ENCODE peak calls at places on chromosomes 2 and 18, in eight cellular contexts. F is HAP-1; N is neuronal stem cell; D is astrocyte of the spinal cord; S is lower lobe of right lung; G is CD8-positive, alpha-beta T cell; I is lung; O is bronchial epithelial cell. T is an unnamed sample.

GRCh38 chr2:176854062-176854461 is 358.5 kb upstream of the HNRNPA3 start:
- DNase-seq in F (no peak), N (no peak), D (no peak), S (no peak), G (no peak), I (no peak), O (no peak), T (no peak)

GRCh38 chr18:59696311-59697235 is 650 bp downstream of the CCBE1 start:
- DNase-seq in F (no peak), N (no peak), D (peak), S (no peak), G (no peak), I (no peak), O (peak), T (peak)

GRCh38 chr18:66966171-66966570 is 362.3 kb upstream of the CDH19 start:
- DNase-seq in F (no peak), N (no peak), D (no peak), S (no peak), G (no peak), I (no peak), O (no peak), T (no peak)

GRCh38 chr2:147026664-147027278 is 818.1 kb upstream of the ACVR2A start:
- DNase-seq in F (no peak), N (no peak), D (peak), S (no peak), G (no peak), I (no peak), O (peak), T (peak)

GRCh38 chr18:58671941-58672565 is 788 bp downstream of the MALT1 start:
- DNase-seq in F (peak), N (no peak), D (peak), S (peak), G (no peak), I (no peak), O (peak), T (peak)

GRCh38 chr2:97997774-97998392 is 2.1 kb upstream of the TMEM131 start:
- DNase-seq in F (no peak), N (no peak), D (no peak), S (no peak), G (no peak), I (no peak), O (peak), T (no peak)

GRCh38 chr18:50461251-50461650 is 86.4 kb downstream of the SKA1 start:
- DNase-seq in F (no peak), N (no peak), D (no peak), S (no peak), G (no peak), I (no peak), O (no peak), T (no peak)

GRCh38 chr2:206422493-206422892 is 20.8 kb upstream of the ADAM23 start:
- DNase-seq in F (no peak), N (no peak), D (no peak), S (no peak), G (no peak), I (no peak), O (no peak), T (peak)

GRCh38 chr2:57314682-57315081 is 731.9 kb upstream of the VRK2 start:
- DNase-seq in F (no peak), N (no peak), D (no peak), S (no peak), G (no peak), I (no peak), O (no peak), T (no peak)

GRCh38 chr2:20615466-20616241 is 35.2 kb downstream of the HS1BP3 start:
- DNase-seq in F (no peak), N (no peak), D (no peak), S (peak), G (no peak), I (no peak), O (no peak), T (no peak)

GRCh38 chr18:70165936-70166335 is 39.6 kb downstream of the RTTN start:
- DNase-seq in F (no peak), N (no peak), D (peak), S (no peak), G (no peak), I (no peak), O (no peak), T (no peak)

GRCh38 chr2:46364797-46365457 is 67.7 kb downstream of the EPAS1 start:
- DNase-seq in F (peak), N (peak), D (peak), S (no peak), G (no peak), I (no peak), O (peak), T (peak)

GRCh38 chr18:12336887-12337286 is 28.8 kb downstream of the TUBB6 start:
- DNase-seq in F (no peak), N (no peak), D (peak), S (no peak), G (no peak), I (no peak), O (peak), T (no peak)

GRCh38 chr18:12035481-12035880 is 54.2 kb downstream of the IMPA2 start:
- DNase-seq in F (no peak), N (no peak), D (no peak), S (no peak), G (no peak), I (no peak), O (no peak), T (no peak)

GRCh38 chr18:48017625-48018024 is 87.2 kb upstream of the SMAD2 start:
- DNase-seq in F (no peak), N (no peak), D (no peak), S (no peak), G (no peak), I (no peak), O (no peak), T (no peak)

GRCh38 chr2:235501663-235502009 is 7.8 kb downstream of the AGAP1 start:
- DNase-seq in F (peak), N (no peak), D (no peak), S (no peak), G (no peak), I (no peak), O (no peak), T (no peak)

GRCh38 chr2:177693658-177694334 is 301.2 kb downstream of the AGPS start:
- DNase-seq in F (no peak), N (no peak), D (no peak), S (no peak), G (no peak), I (no peak), O (no peak), T (no peak)

GRCh38 chr2:96408631-96409542 is 73.3 kb downstream of the NCAPH start:
- DNase-seq in F (no peak), N (peak), D (peak), S (no peak), G (no peak), I (no peak), O (no peak), T (peak)

GRCh38 chr18:72601944-72602343 is 57.8 kb upstream of the CBLN2 start:
- DNase-seq in F (no peak), N (no peak), D (no peak), S (no peak), G (no peak), I (no peak), O (no peak), T (no peak)

GRCh38 chr18:62526098-62527025 is 3.5 kb downstream of the ZCCHC2 start:
- DNase-seq in F (peak), N (peak), D (peak), S (peak), G (peak), I (peak), O (peak), T (peak)

GRCh38 chr18:50806208-50806616 is 13.6 kb downstream of the MRO start:
- DNase-seq in F (no peak), N (no peak), D (no peak), S (peak), G (no peak), I (no peak), O (no peak), T (peak)

GRCh38 chr2:98736464-98736889 is 5.5 kb upstream of the MGAT4A start:
- DNase-seq in F (no peak), N (no peak), D (no peak), S (no peak), G (no peak), I (no peak), O (peak), T (no peak)

GRCh38 chr2:195447353-195447975 is 209.6 kb upstream of the SLC39A10 start:
- DNase-seq in F (no peak), N (no peak), D (no peak), S (no peak), G (no peak), I (no peak), O (no peak), T (no peak)

GRCh38 chr18:40904295-40904694 is 1050.7 kb upstream of the PIK3C3 start:
- DNase-seq in F (no peak), N (no peak), D (peak), S (no peak), G (no peak), I (no peak), O (no peak), T (no peak)

GRCh38 chr18:52572036-52572750 is 232.2 kb downstream of the DCC start:
- DNase-seq in F (no peak), N (no peak), D (no peak), S (no peak), G (no peak), I (no peak), O (no peak), T (no peak)

GRCh38 chr2:181231886-181232644 is 225.1 kb upstream of the ITGA4 start:
- DNase-seq in F (no peak), N (no peak), D (peak), S (no peak), G (no peak), I (no peak), O (no peak), T (peak)

GRCh38 chr18:80107396-80107795 is 1.7 kb upstream of the ADNP2 start:
- DNase-seq in F (no peak), N (no peak), D (no peak), S (no peak), G (no peak), I (no peak), O (no peak), T (no peak)

GRCh38 chr2:74250189-74250631 is 51.8 kb downstream of the MTHFD2 start:
- DNase-seq in F (peak), N (peak), D (peak), S (peak), G (peak), I (peak), O (peak), T (peak)

GRCh38 chr2:88227446-88227845 is 57.3 kb downstream of the THNSL2 start:
- DNase-seq in F (no peak), N (no peak), D (peak), S (no peak), G (no peak), I (no peak), O (peak), T (peak)

GRCh38 chr2:3082705-3083104 is 294.9 kb downstream of the EIPR1 start:
- DNase-seq in F (no peak), N (no peak), D (no peak), S (no peak), G (no peak), I (no peak), O (no peak), T (no peak)
- H3K4me3 ChIP-seq in F (no peak), N (no peak), D (no peak), S (no peak), G (no peak), I (no peak), O (no peak), T (no peak)

DNA sequence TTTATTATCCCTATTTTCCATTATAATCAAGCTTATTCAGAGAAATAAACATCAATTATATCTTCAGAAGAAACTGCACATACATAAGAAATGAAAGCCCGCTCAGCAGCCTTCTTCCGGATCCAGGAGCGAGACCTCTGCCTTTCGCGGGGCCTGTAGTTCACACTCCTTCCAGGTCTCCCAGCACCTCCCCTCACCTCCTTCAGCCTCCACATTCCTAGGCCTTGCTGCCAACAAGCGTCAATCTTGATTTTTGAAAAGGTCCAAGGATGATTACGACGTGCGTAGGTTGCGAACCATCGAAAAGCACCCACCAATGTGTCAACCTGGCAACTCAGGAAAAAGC is 355 bp upstream of the KIDINS220 start:
- DNase-seq in F (no peak), N (no peak), D (no peak), S (no peak), G (no peak), I (peak), O (no peak), T (no peak)
- H3K4me3 ChIP-seq in F (peak), N (peak), D (peak), S (peak), G (peak), I (no peak), O (peak), T (peak)

GRCh38 chr2:127628767-127629614 is 17.0 kb upstream of the GPR17 start:
- DNase-seq in F (no peak), N (no peak), D (no peak), S (no peak), G (no peak), I (no peak), O (no peak), T (no peak)

GRCh38 chr2:127627740-127628571 is 18.0 kb upstream of the GPR17 start:
- DNase-seq in F (no peak), N (no peak), D (no peak), S (peak), G (no peak), I (no peak), O (no peak), T (no peak)

GRCh38 chr2:127625146-127625943 is 20.6 kb upstream of the GPR17 start:
- DNase-seq in F (no peak), N (no peak), D (no peak), S (peak), G (no peak), I (no peak), O (no peak), T (no peak)

GRCh38 chr2:127626175-127626574 is 19.8 kb upstream of the GPR17 start:
- DNase-seq in F (no peak), N (no peak), D (no peak), S (peak), G (no peak), I (no peak), O (no peak), T (no peak)

GRCh38 chr2:127626917-127627739 is 18.8 kb upstream of the GPR17 start:
- DNase-seq in F (no peak), N (no peak), D (no peak), S (peak), G (no peak), I (no peak), O (no peak), T (no peak)
- H3K4me3 ChIP-seq in F (no peak), N (no peak), D (no peak), S (no peak), G (no peak), I (no peak), O (no peak), T (no peak)

GRCh38 chr2:65061910-65062339 is 5.7 kb downstream of the CEP68 start:
- DNase-seq in F (no peak), N (no peak), D (no peak), S (no peak), G (no peak), I (no peak), O (peak), T (no peak)

GRCh38 chr2:65067806-65068553 is 11.8 kb downstream of the CEP68 start:
- DNase-seq in F (no peak), N (no peak), D (no peak), S (no peak), G (no peak), I (no peak), O (peak), T (no peak)

GRCh38 chr2:65062843-65063242 is 6.6 kb downstream of the CEP68 start:
- DNase-seq in F (no peak), N (no peak), D (no peak), S (no peak), G (no peak), I (no peak), O (no peak), T (no peak)

GRCh38 chr2:65063426-65063825 is 7.2 kb downstream of the CEP68 start:
- DNase-seq in F (no peak), N (no peak), D (no peak), S (no peak), G (no peak), I (no peak), O (no peak), T (no peak)

DNA sequence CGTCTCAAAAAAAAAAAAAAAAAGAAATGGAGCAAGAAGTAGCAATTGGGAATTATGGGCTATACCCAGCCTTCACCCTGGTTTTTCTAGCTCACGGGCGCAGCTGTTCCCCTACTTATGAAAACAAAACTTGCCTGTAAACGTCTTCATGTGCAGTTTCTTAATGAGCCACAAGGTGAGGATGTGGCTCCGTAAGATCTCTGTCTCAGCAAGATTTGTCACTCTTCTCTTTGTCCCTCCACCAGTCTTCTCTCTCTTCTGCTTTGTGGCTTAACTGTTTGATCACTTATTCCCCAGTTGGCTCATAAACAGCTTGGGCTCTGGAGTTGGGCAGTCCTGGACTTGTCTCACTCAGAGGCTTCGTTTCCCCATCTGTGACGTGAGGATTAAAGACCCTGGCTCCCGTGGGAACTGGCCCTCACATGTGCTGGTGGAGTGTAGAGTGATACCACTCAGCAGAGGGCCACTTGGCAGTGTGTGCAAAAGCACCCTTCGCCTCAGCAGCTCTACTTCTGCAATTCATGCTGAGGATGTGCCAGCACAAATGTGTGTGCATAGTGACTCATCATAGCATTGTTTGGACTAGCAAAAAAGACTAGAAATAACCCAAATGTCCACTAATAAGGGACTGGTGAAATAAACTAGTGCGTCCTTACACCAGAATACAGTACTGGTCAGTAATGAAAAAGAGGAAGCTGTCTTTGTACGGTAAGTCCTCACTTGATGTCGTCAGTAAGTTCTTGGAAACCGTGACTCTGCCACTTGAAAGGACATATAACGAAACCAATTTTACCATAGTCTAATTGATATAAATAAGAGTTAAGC is 8.7 kb downstream of the CEP68 start:
- DNase-seq in F (peak), N (peak), D (peak), S (peak), G (peak), I (peak), O (peak), T (peak)
- H3K4me3 ChIP-seq in F (no peak), N (no peak), D (no peak), S (peak), G (no peak), I (no peak), O (no peak), T (no peak)

DNA sequence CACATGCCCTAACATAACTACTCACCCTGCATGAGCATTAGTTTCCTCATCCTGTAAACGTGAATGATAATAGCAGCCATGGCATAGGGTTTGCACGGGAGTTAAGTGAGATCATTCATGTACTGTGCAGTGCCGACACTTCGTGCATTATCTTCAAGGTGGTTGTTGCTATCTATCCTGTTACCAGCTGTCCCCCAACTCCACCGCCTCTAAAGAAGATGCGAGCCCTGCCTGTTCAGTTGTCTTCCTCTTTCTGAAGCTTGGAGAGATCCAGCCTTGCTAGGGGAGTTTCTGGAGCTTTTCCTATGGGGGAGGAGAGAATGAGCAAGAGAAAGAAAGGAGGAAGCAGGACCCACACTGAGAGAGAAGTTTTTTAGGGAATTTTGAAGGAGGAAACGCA is 34.4 kb downstream of the YPEL5 start:
- DNase-seq in F (no peak), N (no peak), D (no peak), S (no peak), G (no peak), I (no peak), O (no peak), T (no peak)
- H3K4me3 ChIP-seq in F (no peak), N (no peak), D (no peak), S (no peak), G (no peak), I (no peak), O (no peak), T (no peak)

T was measured in cardiac fibroblast.